ENCODE peak calls at places on chromosomes 16 and 17, in ten cellular contexts. One of them, this sample, is unnamed.

GRCh38 chr17:80513892-80514291 is 30.7 kb upstream of the RPTOR start:
- DNase-seq in NCI-H748 treated with DMSO at 0.1 percent for 48 hours: no peak
- DNase-seq in activated CD4-positive, alpha-beta T cell treated with anti-CD3 and anti-CD28 coated beads, Interleukin-2, amount 50 U/mL, for 1 hour: no peak
- DNase-seq in pancreas: no peak
- DNase-seq in AG10803: peak; percentile 34
- DNase-seq in SJSA1: peak; percentile 84
- DNase-seq in nucleus accumbens: no peak
- DNase-seq in NCI-H1930: no peak
- DNase-seq in NCI-H1048: no peak
- DNase-seq in PC-3: no peak
- DNase-seq in this sample: no peak

GRCh38 chr16:4684030-4684715 is 9.2 kb upstream of the NUDT16L1 start:
- DNase-seq in NCI-H748 treated with DMSO at 0.1 percent for 48 hours: no peak
- DNase-seq in activated CD4-positive, alpha-beta T cell treated with anti-CD3 and anti-CD28 coated beads, Interleukin-2, amount 50 U/mL, for 1 hour: no peak
- DNase-seq in pancreas: no peak
- DNase-seq in AG10803: no peak
- DNase-seq in SJSA1: no peak
- DNase-seq in nucleus accumbens: no peak
- DNase-seq in NCI-H1930: no peak
- DNase-seq in NCI-H1048: no peak
- DNase-seq in PC-3: no peak
- DNase-seq in this sample: no peak

GRCh38 chr16:78161023-78161729 is 61.7 kb downstream of the WWOX start:
- DNase-seq in NCI-H748 treated with DMSO at 0.1 percent for 48 hours: no peak
- DNase-seq in activated CD4-positive, alpha-beta T cell treated with anti-CD3 and anti-CD28 coated beads, Interleukin-2, amount 50 U/mL, for 1 hour: no peak
- DNase-seq in pancreas: no peak
- DNase-seq in AG10803: no peak
- DNase-seq in SJSA1: no peak
- DNase-seq in nucleus accumbens: no peak
- DNase-seq in NCI-H1930: no peak
- DNase-seq in NCI-H1048: no peak
- DNase-seq in PC-3: no peak
- DNase-seq in this sample: no peak

GRCh38 chr17:3796110-3796821 is 4.7 kb downstream of the ITGAE start:
- DNase-seq in NCI-H748 treated with DMSO at 0.1 percent for 48 hours: no peak
- DNase-seq in activated CD4-positive, alpha-beta T cell treated with anti-CD3 and anti-CD28 coated beads, Interleukin-2, amount 50 U/mL, for 1 hour: peak; percentile 62
- DNase-seq in pancreas: no peak
- DNase-seq in AG10803: no peak
- DNase-seq in SJSA1: no peak
- DNase-seq in nucleus accumbens: no peak
- DNase-seq in NCI-H1930: no peak
- DNase-seq in NCI-H1048: no peak
- DNase-seq in PC-3: no peak
- DNase-seq in this sample: no peak

GRCh38 chr16:77843412-77843811 is 55.0 kb downstream of the VAT1L start:
- DNase-seq in NCI-H748 treated with DMSO at 0.1 percent for 48 hours: no peak
- DNase-seq in activated CD4-positive, alpha-beta T cell treated with anti-CD3 and anti-CD28 coated beads, Interleukin-2, amount 50 U/mL, for 1 hour: no peak
- DNase-seq in pancreas: no peak
- DNase-seq in AG10803: peak; percentile 19
- DNase-seq in SJSA1: no peak
- DNase-seq in nucleus accumbens: no peak
- DNase-seq in NCI-H1930: no peak
- DNase-seq in NCI-H1048: no peak
- DNase-seq in PC-3: no peak
- DNase-seq in this sample: no peak

GRCh38 chr16:66954097-66954659 is 6.9 kb upstream of the CES3 start:
- DNase-seq in NCI-H748 treated with DMSO at 0.1 percent for 48 hours: peak; percentile 43
- DNase-seq in activated CD4-positive, alpha-beta T cell treated with anti-CD3 and anti-CD28 coated beads, Interleukin-2, amount 50 U/mL, for 1 hour: peak; percentile 74
- DNase-seq in pancreas: peak; percentile 86
- DNase-seq in AG10803: peak; percentile 72
- DNase-seq in SJSA1: peak; percentile 71
- DNase-seq in nucleus accumbens: peak; percentile 21
- DNase-seq in NCI-H1930: peak; percentile 47
- DNase-seq in NCI-H1048: peak; percentile 19
- DNase-seq in PC-3: peak; percentile 81
- DNase-seq in this sample: peak; percentile 45

GRCh38 chr17:59160203-59161025 is 4.9 kb downstream of the PRR11 start:
- DNase-seq in NCI-H748 treated with DMSO at 0.1 percent for 48 hours: no peak
- DNase-seq in activated CD4-positive, alpha-beta T cell treated with anti-CD3 and anti-CD28 coated beads, Interleukin-2, amount 50 U/mL, for 1 hour: no peak
- DNase-seq in pancreas: no peak
- DNase-seq in AG10803: no peak
- DNase-seq in SJSA1: no peak
- DNase-seq in nucleus accumbens: no peak
- DNase-seq in NCI-H1930: no peak
- DNase-seq in NCI-H1048: no peak
- DNase-seq in PC-3: no peak
- DNase-seq in this sample: no peak

GRCh38 chr17:69477204-69477899 is 62.9 kb downstream of the MAP2K6 start:
- DNase-seq in NCI-H748 treated with DMSO at 0.1 percent for 48 hours: no peak
- DNase-seq in activated CD4-positive, alpha-beta T cell treated with anti-CD3 and anti-CD28 coated beads, Interleukin-2, amount 50 U/mL, for 1 hour: no peak
- DNase-seq in pancreas: no peak
- DNase-seq in AG10803: no peak
- DNase-seq in SJSA1: no peak
- DNase-seq in nucleus accumbens: no peak
- DNase-seq in NCI-H1930: no peak
- DNase-seq in NCI-H1048: no peak
- DNase-seq in PC-3: no peak
- DNase-seq in this sample: no peak

GRCh38 chr17:21396237-21396636 is 20.1 kb downstream of the KCNJ12 start:
- DNase-seq in NCI-H748 treated with DMSO at 0.1 percent for 48 hours: no peak
- DNase-seq in activated CD4-positive, alpha-beta T cell treated with anti-CD3 and anti-CD28 coated beads, Interleukin-2, amount 50 U/mL, for 1 hour: no peak
- DNase-seq in pancreas: no peak
- DNase-seq in AG10803: no peak
- DNase-seq in SJSA1: no peak
- DNase-seq in nucleus accumbens: no peak
- DNase-seq in NCI-H1930: no peak
- DNase-seq in NCI-H1048: no peak
- DNase-seq in PC-3: no peak
- DNase-seq in this sample: no peak

GRCh38 chr17:6496116-6496481 is 51.8 kb downstream of the PIMREG start:
- DNase-seq in NCI-H748 treated with DMSO at 0.1 percent for 48 hours: no peak
- DNase-seq in activated CD4-positive, alpha-beta T cell treated with anti-CD3 and anti-CD28 coated beads, Interleukin-2, amount 50 U/mL, for 1 hour: no peak
- DNase-seq in pancreas: no peak
- DNase-seq in AG10803: no peak
- DNase-seq in SJSA1: no peak
- DNase-seq in nucleus accumbens: no peak
- DNase-seq in NCI-H1930: no peak
- DNase-seq in NCI-H1048: no peak
- DNase-seq in PC-3: no peak
- DNase-seq in this sample: no peak

GRCh38 chr17:63914471-63914870 is 3.4 kb upstream of the CSHL1 start:
- DNase-seq in NCI-H748 treated with DMSO at 0.1 percent for 48 hours: no peak
- DNase-seq in activated CD4-positive, alpha-beta T cell treated with anti-CD3 and anti-CD28 coated beads, Interleukin-2, amount 50 U/mL, for 1 hour: no peak
- DNase-seq in pancreas: no peak
- DNase-seq in AG10803: no peak
- DNase-seq in SJSA1: no peak
- DNase-seq in nucleus accumbens: no peak
- DNase-seq in NCI-H1930: no peak
- DNase-seq in NCI-H1048: no peak
- DNase-seq in PC-3: no peak
- DNase-seq in this sample: no peak

GRCh38 chr16:391885-392335 is 5.1 kb upstream of the NME4 start:
- DNase-seq in NCI-H748 treated with DMSO at 0.1 percent for 48 hours: peak; percentile 20
- DNase-seq in activated CD4-positive, alpha-beta T cell treated with anti-CD3 and anti-CD28 coated beads, Interleukin-2, amount 50 U/mL, for 1 hour: peak; percentile 72
- DNase-seq in pancreas: peak; percentile 62
- DNase-seq in AG10803: peak; percentile 64
- DNase-seq in SJSA1: peak; percentile 79
- DNase-seq in nucleus accumbens: no peak
- DNase-seq in NCI-H1930: no peak
- DNase-seq in NCI-H1048: no peak
- DNase-seq in PC-3: peak; percentile 63
- DNase-seq in this sample: peak; percentile 40

GRCh38 chr17:64767269-64767997 is 105.3 kb upstream of the SMURF2 start:
- DNase-seq in NCI-H748 treated with DMSO at 0.1 percent for 48 hours: no peak
- DNase-seq in activated CD4-positive, alpha-beta T cell treated with anti-CD3 and anti-CD28 coated beads, Interleukin-2, amount 50 U/mL, for 1 hour: no peak
- DNase-seq in pancreas: no peak
- DNase-seq in AG10803: no peak
- DNase-seq in SJSA1: no peak
- DNase-seq in nucleus accumbens: no peak
- DNase-seq in NCI-H1930: no peak
- DNase-seq in NCI-H1048: no peak
- DNase-seq in PC-3: no peak
- DNase-seq in this sample: no peak

This sample was measured in NCI-H2107.